ENCODE peak calls at places on chromosomes 16 and 17, in ten cellular contexts. K is neural crest cell, V is ovary, W is endothelial cell, G is progenitor cell of endocrine pancreas, X is heart right ventricle, O is PC-3, T is prostate gland, A is GM10248, J is CD14-positive monocyte. E is an unnamed sample.

GRCh38 chr17:63841350-63842172 is 924 bp downstream of the SMARCD2 start:
- DNase-seq in K (peak), V (peak), W (peak), G (no peak), X (peak), O (peak), T (peak), A (peak), J (peak), E (peak)

GRCh38 chr17:65584604-65585521 is 23.4 kb upstream of the AXIN2 start:
- DNase-seq in K (no peak), V (no peak), W (no peak), G (no peak), X (peak), O (peak), T (no peak), A (no peak), J (no peak), E (no peak)

GRCh38 chr16:20814761-20815160 is 8.4 kb downstream of the REXO5 start:
- DNase-seq in K (no peak), V (no peak), W (no peak), G (no peak), X (no peak), O (peak), T (no peak), A (no peak), J (no peak), E (no peak)

GRCh38 chr17:29977836-29978235 is 36.4 kb downstream of the EFCAB5 start:
- DNase-seq in K (no peak), V (no peak), W (no peak), G (no peak), X (no peak), O (no peak), T (no peak), A (no peak), J (no peak), E (no peak)

GRCh38 chr16:84724619-84725307 is 25.0 kb downstream of the USP10 start:
- DNase-seq in K (no peak), V (no peak), W (no peak), G (no peak), X (no peak), O (no peak), T (no peak), A (peak), J (no peak), E (no peak)

GRCh38 chr16:74760007-74760767 is 14.4 kb downstream of the FA2H start:
- DNase-seq in K (no peak), V (no peak), W (no peak), G (no peak), X (no peak), O (peak), T (no peak), A (no peak), J (no peak), E (no peak)

GRCh38 chr17:20991276-20992037 is 51.4 kb downstream of the USP22 start:
- DNase-seq in K (no peak), V (no peak), W (no peak), G (no peak), X (no peak), O (no peak), T (no peak), A (no peak), J (peak), E (no peak)

GRCh38 chr17:16474012-16474725 is 17.8 kb downstream of the LRRC75A start:
- DNase-seq in K (no peak), V (no peak), W (no peak), G (no peak), X (no peak), O (no peak), T (no peak), A (no peak), J (no peak), E (no peak)

GRCh38 chr16:56601325-56601724 is 7.1 kb upstream of the MT2A start:
- DNase-seq in K (no peak), V (no peak), W (no peak), G (no peak), X (no peak), O (no peak), T (no peak), A (no peak), J (no peak), E (no peak)

GRCh38 chr17:65345261-65346060 is 208.3 kb downstream of the RGS9 start:
- DNase-seq in K (no peak), V (no peak), W (no peak), G (no peak), X (no peak), O (no peak), T (no peak), A (no peak), J (no peak), E (no peak)

GRCh38 chr16:18983565-18984424 is at the start of gene TMC7:
- DNase-seq in K (peak), V (peak), W (peak), G (peak), X (peak), O (peak), T (peak), A (peak), J (no peak), E (peak)

GRCh38 chr17:8153550-8153956 is 1.3 kb upstream of the PER1 start:
- DNase-seq in K (no peak), V (peak), W (no peak), G (no peak), X (peak), O (peak), T (no peak), A (no peak), J (peak), E (peak)

GRCh38 chr17:28338056-28338768 is 2.7 kb downstream of the TNFAIP1 start:
- DNase-seq in K (no peak), V (no peak), W (no peak), G (no peak), X (no peak), O (peak), T (no peak), A (no peak), J (no peak), E (no peak)

GRCh38 chr16:87575027-87575804 is 27.1 kb upstream of the JPH3 start:
- DNase-seq in K (no peak), V (no peak), W (peak), G (no peak), X (no peak), O (no peak), T (no peak), A (no peak), J (no peak), E (no peak)

GRCh38 chr17:80210348-80211108 is 9.6 kb downstream of the SGSH start:
- DNase-seq in K (no peak), V (no peak), W (no peak), G (no peak), X (no peak), O (no peak), T (no peak), A (no peak), J (no peak), E (no peak)

GRCh38 chr16:50547944-50548658 is at the start of gene NKD1:
- DNase-seq in K (peak), V (peak), W (peak), G (peak), X (peak), O (peak), T (peak), A (peak), J (no peak), E (peak)

GRCh38 chr17:39563476-39563875 is 44.2 kb downstream of the NEUROD2 start:
- DNase-seq in K (no peak), V (peak), W (peak), G (no peak), X (no peak), O (no peak), T (no peak), A (no peak), J (no peak), E (no peak)
- TF ChIP-seq CTCF in K (no peak), V (no peak), W (no peak), G (no peak), X (no peak), O (no peak), T (no peak), A (no peak), J (no peak), E (no peak)

GRCh38 chr16:7268182-7268581 is 64.5 kb upstream of the RBFOX1 start:
- DNase-seq in K (peak), V (no peak), W (peak), G (peak), X (no peak), O (peak), T (no peak), A (no peak), J (no peak), E (no peak)
- TF ChIP-seq CTCF in K (peak), V (peak), W (peak), G (peak), X (peak), O (peak), T (peak), A (peak), J (peak), E (no peak)

GRCh38 chr16:55019419-55020131 is 88.9 kb downstream of the IRX5 start:
- DNase-seq in K (no peak), V (no peak), W (no peak), G (no peak), X (no peak), O (no peak), T (no peak), A (no peak), J (no peak), E (no peak)

GRCh38 chr16:55018881-55019280 is 88.2 kb downstream of the IRX5 start:
- DNase-seq in K (no peak), V (no peak), W (no peak), G (no peak), X (no peak), O (no peak), T (no peak), A (no peak), J (no peak), E (no peak)

GRCh38 chr16:55021595-55022475 is 91.2 kb downstream of the IRX5 start:
- DNase-seq in K (no peak), V (no peak), W (peak), G (no peak), X (no peak), O (peak), T (no peak), A (no peak), J (no peak), E (no peak)
- TF ChIP-seq CTCF in K (peak), V (no peak), W (no peak), G (peak), X (peak), O (no peak), T (no peak), A (peak), J (no peak), E (no peak)

DNA sequence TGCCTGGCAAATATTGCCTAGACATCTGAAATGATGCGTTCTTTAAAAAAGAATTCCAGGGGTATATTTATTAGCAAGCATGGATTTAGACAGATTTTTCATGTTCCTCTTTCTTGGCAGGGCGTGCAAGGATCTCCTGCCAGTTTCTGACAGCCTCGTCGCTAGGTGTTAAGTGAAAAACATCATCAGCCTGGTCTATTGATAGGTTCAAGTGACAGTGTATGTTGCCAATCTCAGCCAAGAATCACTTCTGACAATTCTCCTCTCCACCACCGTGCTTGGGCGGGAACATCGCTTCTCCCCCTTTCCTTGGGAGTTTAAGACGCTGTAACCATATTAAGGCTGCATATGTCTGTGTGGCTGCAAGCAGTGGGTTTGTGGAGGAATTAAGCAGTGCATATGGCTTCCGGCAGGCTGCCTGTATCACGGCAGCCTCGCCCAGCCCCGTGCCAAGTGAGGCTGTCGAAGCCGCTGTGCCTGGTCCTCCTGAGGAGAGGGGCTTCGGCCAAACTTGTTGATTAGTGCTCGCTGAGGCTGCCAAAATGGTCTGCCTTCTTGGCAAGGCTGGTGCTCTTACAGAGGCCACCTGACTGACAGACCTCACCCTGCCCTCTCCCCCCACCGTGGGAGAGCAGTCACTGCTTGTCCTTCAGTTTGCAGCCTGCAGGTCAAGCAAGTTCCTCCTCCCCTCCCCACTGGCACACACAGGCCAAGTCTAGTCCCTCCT is 132.1 kb upstream of the MPHOSPH6 start:
- DNase-seq in K (no peak), V (no peak), W (no peak), G (no peak), X (peak), O (no peak), T (no peak), A (no peak), J (no peak), E (no peak)
- TF ChIP-seq CTCF in K (no peak), V (no peak), W (no peak), G (no peak), X (no peak), O (no peak), T (no peak), A (no peak), J (no peak), E (no peak)

E was measured in omental fat pad.